ENCODE peak calls at places on chromosomes 1 and 21, in nine cellular contexts. N, W, S, M, I, G, O, T and Y are unnamed samples.

GRCh38 chr1:182317489-182318180 is 74.0 kb downstream of the GLUL start:
- DNase-seq in N (no peak), W (no peak), S (no peak), M (no peak), I (no peak), G (no peak), O (no peak), T (no peak), Y (no peak)

GRCh38 chr1:69947837-69948236 is 257.5 kb downstream of the LRRC40 start:
- DNase-seq in N (peak; percentile 83), W (peak; percentile 12), S (no peak), M (peak; percentile 70), I (peak; percentile 63), G (no peak), O (no peak), T (no peak), Y (peak; percentile 23)

GRCh38 chr1:184075040-184076029 is 23.8 kb downstream of the TSEN15 start:
- DNase-seq in N (peak; percentile 43), W (peak; percentile 68), S (peak; percentile 50), M (peak; percentile 64), I (peak; percentile 74), G (no peak), O (no peak), T (peak; percentile 30), Y (peak; percentile 64)

GRCh38 chr21:34790834-34791233 is 122.0 kb downstream of the CLIC6 start:
- DNase-seq in N (no peak), W (no peak), S (no peak), M (no peak), I (no peak), G (no peak), O (no peak), T (no peak), Y (no peak)

GRCh38 chr1:205672395-205672889 is 7.9 kb downstream of the SLC45A3 start:
- DNase-seq in N (no peak), W (no peak), S (no peak), M (peak; percentile 12), I (peak; percentile 26), G (no peak), O (no peak), T (no peak), Y (no peak)

GRCh38 chr1:101022294-101022693 is 3.3 kb downstream of the DPH5 start:
- DNase-seq in N (peak; percentile 17), W (no peak), S (no peak), M (peak; percentile 70), I (no peak), G (no peak), O (no peak), T (no peak), Y (no peak)

GRCh38 chr1:60425528-60425927 is 352.0 kb upstream of the C1orf87 start:
- DNase-seq in N (no peak), W (peak; percentile 3), S (no peak), M (peak; percentile 21), I (peak; percentile 5), G (no peak), O (no peak), T (no peak), Y (peak; percentile 18)

GRCh38 chr1:209202826-209203439 is 380.6 kb upstream of the CAMK1G start:
- DNase-seq in N (peak; percentile 45), W (peak; percentile 65), S (peak; percentile 43), M (peak; percentile 73), I (peak; percentile 3), G (no peak), O (no peak), T (peak; percentile 32), Y (peak; percentile 22)

GRCh38 chr21:16086121-16086520 is 356.3 kb downstream of the USP25 start:
- DNase-seq in N (no peak), W (no peak), S (no peak), M (no peak), I (no peak), G (no peak), O (no peak), T (no peak), Y (no peak)

GRCh38 chr1:154453577-154454352 is 48.3 kb upstream of the TDRD10 start:
- DNase-seq in N (peak; percentile 58), W (no peak), S (no peak), M (peak; percentile 78), I (no peak), G (no peak), O (no peak), T (no peak), Y (peak; percentile 13)